ENCODE peak calls at places on chromosomes 12 and 14, in seven cellular contexts. V, D, T, X, M, C and Q are unnamed samples.

GRCh38 chr12:75476076-75476475 is 4.5 kb upstream of the GLIPR1 start:
- DNase-seq in D (no peak), T (no peak), X (no peak), C (no peak), V (no peak), M (no peak), Q (no peak)

GRCh38 chr12:50061946-50062725 is 4.7 kb downstream of the ASIC1 start:
- DNase-seq in D (peak; percentile 69), C (no peak), V (no peak), T (no peak), M (no peak), X (peak; percentile 23), Q (no peak)

GRCh38 chr14:76715927-76716200 is 45.4 kb upstream of the VASH1 start:
- DNase-seq in T (no peak), X (no peak), C (no peak), D (no peak), V (no peak), M (peak; percentile 12), Q (no peak)

GRCh38 chr14:31286456-31287293 is 79.1 kb upstream of the HECTD1 start:
- DNase-seq in V (no peak), T (no peak), D (no peak), X (no peak), C (no peak), M (no peak), Q (no peak)

GRCh38 chr14:103346286-103346685 is 12.2 kb downstream of the EIF5 start:
- DNase-seq in M (no peak), X (no peak), D (peak; percentile 48), T (no peak), V (no peak), C (no peak), Q (no peak)

GRCh38 chr14:64213853-64214570 is 80.2 kb downstream of the ESR2 start:
- DNase-seq in X (no peak), C (no peak), D (no peak), M (no peak), T (no peak), V (no peak), Q (no peak)

GRCh38 chr14:68250950-68251765 is 431.6 kb downstream of the RAD51B start:
- DNase-seq in V (no peak), C (no peak), M (no peak), D (no peak), T (no peak), X (no peak), Q (no peak)

GRCh38 chr12:27305673-27306504 is 26.7 kb upstream of the BMAL2 start:
- DNase-seq in D (peak; percentile 76), M (no peak), C (no peak), T (no peak), V (no peak), X (no peak), Q (no peak)

GRCh38 chr14:73796881-73797539 is 54.6 kb upstream of the PTGR2 start:
- DNase-seq in V (no peak), T (no peak), M (no peak), X (no peak), D (peak; percentile 56), C (no peak), Q (no peak)

GRCh38 chr12:14238224-14238792 is 127.2 kb upstream of the ATF7IP start:
- DNase-seq in X (no peak), T (no peak), C (no peak), M (no peak), D (peak; percentile 72), V (no peak), Q (no peak)

GRCh38 chr12:13241833-13242232 is 45.3 kb downstream of the EMP1 start:
- DNase-seq in D (peak; percentile 54), V (no peak), X (no peak), C (no peak), M (no peak), T (no peak), Q (no peak)

GRCh38 chr12:45122776-45123380 is 72.0 kb upstream of the DBX2 start:
- DNase-seq in X (no peak), T (no peak), D (peak; percentile 56), V (no peak), C (no peak), M (no peak), Q (peak; percentile 31)
- TF ChIP-seq CTCF in X (peak; percentile 12), T (no peak), D (peak; percentile 58), V (peak; percentile 54), C (peak; percentile 42), M (no peak), Q (peak; percentile 71)

DNA sequence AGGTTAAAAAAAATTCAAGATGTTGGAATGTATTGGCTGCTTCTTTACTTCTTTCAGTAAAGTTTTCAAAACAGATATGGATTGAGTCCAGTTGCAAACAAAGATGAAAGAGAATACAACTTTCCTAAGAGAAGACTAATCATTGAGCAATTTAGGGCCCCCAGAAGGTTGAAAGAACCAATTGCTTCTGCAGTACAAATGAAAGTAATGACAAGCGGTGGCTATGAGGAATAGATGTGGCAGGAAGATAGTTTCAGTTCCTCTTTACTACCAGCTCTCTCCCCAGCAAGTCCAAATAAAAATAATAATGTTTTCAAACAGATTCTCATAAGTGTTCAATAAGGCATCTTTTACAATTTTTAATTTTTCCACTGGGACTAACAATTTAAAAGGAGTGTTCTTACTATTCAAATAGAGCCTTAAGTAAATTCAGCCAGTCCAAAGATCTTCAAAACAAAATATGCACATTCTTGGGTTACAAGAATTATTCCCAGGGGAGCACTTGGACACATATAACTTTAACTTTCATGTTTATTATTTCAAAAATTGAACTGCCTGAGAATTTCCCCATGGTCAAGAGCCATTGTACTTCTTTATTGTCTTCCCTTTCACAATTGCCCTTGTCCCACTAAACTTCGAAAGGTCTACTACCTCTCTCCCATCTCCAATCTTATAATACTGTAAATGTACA is 62.4 kb upstream of the PPP1R12A start:
- DNase-seq in M (no peak), X (no peak), V (no peak), C (no peak), D (peak; percentile 40), T (no peak), Q (no peak)
- H3K4me3 ChIP-seq in M (no peak overlapping the region), X (no peak overlapping the region), V (no peak overlapping the region), C (no peak overlapping the region), D (no peak overlapping the region), T (no peak overlapping the region), Q (no peak overlapping the region)

DNA sequence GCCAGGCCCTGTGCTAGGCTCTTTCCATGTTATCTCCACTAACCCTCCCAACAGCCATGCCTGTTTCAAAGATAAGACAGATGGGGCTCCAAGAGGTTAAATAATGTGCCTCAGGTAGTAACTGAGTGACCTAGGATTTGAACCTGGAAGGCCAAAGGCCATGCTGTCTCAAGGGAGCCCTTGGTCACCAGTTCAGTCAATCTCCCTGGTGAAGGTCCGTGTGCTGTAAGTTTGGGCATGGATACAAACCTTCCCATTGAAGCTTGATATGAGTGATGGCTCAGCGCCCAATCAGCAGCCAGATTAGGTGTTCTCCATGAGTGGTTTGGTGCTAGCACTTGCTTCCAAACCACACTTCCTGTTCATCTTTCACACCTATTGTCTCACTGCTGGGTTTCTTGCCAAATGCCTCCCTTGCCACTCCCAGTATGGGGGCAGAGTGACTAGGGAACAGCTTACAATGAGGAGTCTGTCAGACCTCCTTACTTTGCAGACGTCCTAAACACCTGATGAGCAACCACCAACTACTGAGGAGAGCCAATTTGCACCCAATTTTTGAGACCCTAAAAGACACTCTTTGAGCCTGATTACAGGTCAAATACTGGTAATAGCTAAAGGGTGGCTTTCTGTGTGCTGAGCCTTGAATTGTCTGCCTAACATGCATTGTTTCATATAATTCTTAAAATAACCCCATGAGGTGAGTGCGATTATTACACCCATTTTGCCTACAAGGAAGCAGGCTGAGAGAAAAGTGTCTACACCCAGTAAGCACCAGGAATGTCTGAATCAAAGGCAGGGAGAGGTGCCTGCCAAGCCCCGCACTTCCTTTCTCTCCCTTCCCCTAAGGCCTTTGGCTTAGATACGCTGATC is 48.5 kb upstream of the FOS start:
- DNase-seq in C (no peak), M (no peak), V (peak; percentile 71), T (no peak), D (peak; percentile 66), X (peak; percentile 67), Q (peak; percentile 68)
- TF ChIP-seq CTCF in C (peak; percentile 16), M (no peak), V (no peak), T (peak; percentile 27), D (peak; percentile 24), X (no peak), Q (peak; percentile 32)

GRCh38 chr12:132603240-132604107 is 6.9 kb downstream of the LRCOL1 start:
- DNase-seq in X (peak; percentile 87), D (no peak), C (no peak), T (no peak), M (no peak), V (no peak), Q (no peak)

GRCh38 chr12:132601171-132601883 is 9.1 kb downstream of the LRCOL1 start:
- DNase-seq in V (no peak), X (peak; percentile 75), C (no peak), D (no peak), T (no peak), M (no peak), Q (no peak)

GRCh38 chr12:132604108-132605054 is 6.0 kb downstream of the LRCOL1 start:
- DNase-seq in D (no peak), X (peak; percentile 94), V (peak; percentile 64), C (no peak), M (no peak), T (no peak), Q (no peak)

GRCh38 chr12:132605055-132605441 is 5.3 kb downstream of the LRCOL1 start:
- DNase-seq in M (no peak), C (no peak), X (no peak), T (no peak), V (no peak), D (no peak), Q (no peak)

DNA sequence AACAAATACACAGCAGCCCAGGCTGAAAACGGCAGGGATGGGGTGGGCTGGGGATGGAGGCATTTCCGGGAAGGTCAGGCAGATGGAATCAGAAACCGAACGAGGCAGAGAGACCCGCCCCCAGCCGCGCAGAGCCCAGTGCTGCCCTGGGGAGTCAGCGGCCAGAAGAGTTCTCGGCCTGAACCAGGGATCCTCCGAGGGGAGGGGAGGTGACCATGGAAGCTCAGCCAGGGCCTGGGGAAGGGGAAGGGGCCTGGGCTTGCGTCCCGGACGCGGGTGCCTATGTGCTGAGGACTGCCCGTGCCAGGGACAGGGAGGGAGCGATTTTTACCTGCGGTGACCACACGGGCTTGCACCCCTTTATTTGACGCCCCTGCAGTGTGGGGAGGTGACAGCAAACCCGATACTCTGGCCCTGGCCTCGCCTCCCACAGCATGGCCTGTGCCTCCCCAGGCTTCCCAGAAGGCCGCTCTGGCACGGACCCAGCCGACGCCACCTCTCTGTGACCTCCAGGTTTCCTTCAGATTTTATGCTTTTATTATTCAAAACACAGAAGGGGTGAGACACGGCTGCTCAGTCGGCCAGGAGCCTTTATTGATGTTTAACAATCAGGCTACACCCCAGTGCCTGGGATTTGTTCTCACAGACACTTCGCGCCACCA is 7.7 kb downstream of the LRCOL1 start:
- DNase-seq in C (no peak), V (no peak), T (no peak), D (peak; percentile 26), M (no peak), X (peak; percentile 92), Q (no peak)
- H3K4me3 ChIP-seq in C (peak overlapping the region; percentile 56), V (peak overlapping the region; percentile 66), T (peak overlapping the region; percentile 44), D (no peak overlapping the region), M (no peak overlapping the region), X (no peak overlapping the region), Q (no peak overlapping the region)

DNA sequence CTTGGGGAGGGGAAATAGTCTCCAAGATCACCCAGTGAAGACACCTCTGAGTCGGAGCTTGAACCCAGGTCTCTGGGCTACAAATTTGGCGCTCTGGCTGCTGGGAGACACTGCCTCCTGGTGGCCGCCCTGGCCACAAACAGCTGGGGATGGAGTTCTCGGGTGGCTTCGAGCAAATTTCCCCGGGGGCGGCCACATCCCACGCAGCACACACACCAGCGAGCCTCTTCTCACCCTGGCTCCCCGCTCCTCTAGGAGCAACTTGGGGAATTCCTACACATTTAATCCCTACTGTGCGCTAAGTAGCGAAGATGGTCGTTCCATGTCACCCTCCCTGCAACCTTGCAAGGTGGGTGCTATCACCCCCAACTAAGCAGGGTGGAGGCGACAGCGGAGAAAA is 66.2 kb upstream of the BEGAIN start:
- DNase-seq in M (no peak), C (no peak), V (no peak), T (no peak), D (no peak), X (no peak), Q (no peak)
- TF ChIP-seq CTCF in M (no peak), C (peak; percentile 21), V (peak; percentile 33), T (no peak), D (peak; percentile 72), X (peak; percentile 21), Q (peak; percentile 53)